ENCODE peak calls at places on chromosome 18, in four cellular contexts. N, U, E and Z are unnamed samples.

GRCh38 chr18:12048827-12049175 is 44.8 kb upstream of the ANKRD62 start:
- DNase-seq in N (peak), U (no peak), E (no peak), Z (no peak)

GRCh38 chr18:36843784-36844183 is 14.9 kb downstream of the KIAA1328 start:
- DNase-seq in N (no peak), U (no peak), E (no peak), Z (no peak)

GRCh38 chr18:29087616-29088246 is 910.8 kb upstream of the CDH2 start:
- DNase-seq in N (no peak), U (no peak), E (no peak), Z (no peak)

GRCh38 chr18:46070232-46070631 is 1.8 kb downstream of the PSTPIP2 start:
- DNase-seq in N (no peak), U (no peak), E (no peak), Z (no peak)

GRCh38 chr18:172361-172760 is 14.0 kb downstream of the USP14 start:
- DNase-seq in N (no peak), U (no peak), E (no peak), Z (no peak)

GRCh38 chr18:9581667-9582066 is 32.7 kb downstream of the PPP4R1 start:
- DNase-seq in N (no peak), U (no peak), E (no peak), Z (no peak)

GRCh38 chr18:23135679-23136325 is 517 bp downstream of the CABLES1 start:
- DNase-seq in N (peak), U (no peak), E (no peak), Z (no peak)

GRCh38 chr18:69755041-69755440 is 192.6 kb downstream of the CD226 start:
- DNase-seq in N (no peak), U (no peak), E (no peak), Z (no peak)

GRCh38 chr18:63741769-63742168 is 33.4 kb upstream of the SERPINB7 start:
- DNase-seq in N (peak), U (no peak), E (no peak), Z (no peak)

GRCh38 chr18:2981212-2981728 is 31.7 kb downstream of the LPIN2 start:
- DNase-seq in N (peak), U (no peak), E (no peak), Z (no peak)

GRCh38 chr18:48674198-48674721 is 135.4 kb downstream of the CTIF start:
- DNase-seq in N (no peak), U (no peak), E (no peak), Z (no peak)

GRCh38 chr18:32092422-32093105 is 890 bp downstream of the RNF138 start:
- DNase-seq in N (peak), U (peak), E (peak), Z (peak)

GRCh38 chr18:32530947-32531651 is 60.4 kb upstream of the GAREM1 start:
- DNase-seq in N (peak), U (no peak), E (no peak), Z (no peak)

GRCh38 chr18:68837665-68838390 is 39.9 kb downstream of the CCDC102B start:
- DNase-seq in N (no peak), U (no peak), E (no peak), Z (no peak)

GRCh38 chr18:77397617-77398016 is 148.0 kb downstream of the GALR1 start:
- DNase-seq in N (no peak), U (no peak), E (no peak), Z (no peak)

GRCh38 chr18:55406374-55407045 is 181.5 kb downstream of the TCF4 start:
- DNase-seq in N (no peak), U (peak), E (peak), Z (peak)

GRCh38 chr18:37107748-37108522 is 279.0 kb downstream of the KIAA1328 start:
- DNase-seq in N (no peak), U (no peak), E (no peak), Z (no peak)

GRCh38 chr18:74731097-74731496 is 133.4 kb downstream of the ZNF407 start:
- DNase-seq in N (peak), U (no peak), E (no peak), Z (no peak)

GRCh38 chr18:79599503-79599931 is 80.1 kb upstream of the CTDP1 start:
- DNase-seq in N (no peak), U (no peak), E (no peak), Z (no peak)

GRCh38 chr18:58315739-58316215 is 271.8 kb downstream of the NEDD4L start:
- DNase-seq in N (no peak), U (no peak), E (no peak), Z (no peak)

GRCh38 chr18:77065221-77065981 is 67.2 kb downstream of the MBP start:
- DNase-seq in N (peak), U (peak), E (no peak), Z (no peak)

GRCh38 chr18:4319738-4320677 is 135.1 kb downstream of the DLGAP1 start:
- DNase-seq in N (no peak), U (no peak), E (no peak), Z (no peak)

GRCh38 chr18:12079504-12080237 is 14.0 kb upstream of the ANKRD62 start:
- DNase-seq in N (no peak), U (no peak), E (peak), Z (no peak)

GRCh38 chr18:78893396-78894305 is 86.0 kb upstream of the SALL3 start:
- DNase-seq in N (no peak), U (no peak), E (no peak), Z (no peak)

GRCh38 chr18:44564922-44565321 is 115.8 kb upstream of the SETBP1 start:
- DNase-seq in N (no peak), U (no peak), E (no peak), Z (no peak)

GRCh38 chr18:54792079-54792478 is 36.2 kb upstream of the RAB27B start:
- DNase-seq in N (no peak), U (no peak), E (no peak), Z (no peak)